ENCODE peak calls at places on chromosomes 2 and 18, in nine cellular contexts. A, P, F, N, G, Y, I, X and D are unnamed samples.

GRCh38 chr18:46156124-46156745 is 52.0 kb downstream of the HAUS1 start:
- DNase-seq in A (no peak), P (no peak), F (no peak), N (no peak), G (no peak), Y (no peak), I (no peak), X (no peak), D (no peak)

GRCh38 chr2:186546842-186547241 is 43.0 kb upstream of the ITGAV start:
- DNase-seq in A (no peak), P (no peak), F (no peak), N (no peak), G (peak), Y (no peak), I (peak), X (no peak), D (no peak)

GRCh38 chr18:10142496-10143160 is 228.8 kb downstream of the VAPA start:
- DNase-seq in A (no peak), P (no peak), F (no peak), N (peak), G (peak), Y (no peak), I (peak), X (no peak), D (no peak)

GRCh38 chr2:169232551-169233154 is 129.7 kb downstream of the LRP2 start:
- DNase-seq in A (peak), P (no peak), F (no peak), N (no peak), G (no peak), Y (peak), I (no peak), X (no peak), D (no peak)

GRCh38 chr2:226450141-226450540 is 349.5 kb downstream of the IRS1 start:
- DNase-seq in A (no peak), P (no peak), F (no peak), N (no peak), G (no peak), Y (no peak), I (peak), X (no peak), D (no peak)

GRCh38 chr18:76988015-76988826 is 144.4 kb downstream of the MBP start:
- DNase-seq in A (no peak), P (no peak), F (no peak), N (no peak), G (no peak), Y (no peak), I (peak), X (no peak), D (no peak)

GRCh38 chr2:171244970-171245782 is 84.5 kb upstream of the TLK1 start:
- DNase-seq in A (no peak), P (no peak), F (no peak), N (peak), G (peak), Y (no peak), I (peak), X (no peak), D (no peak)

GRCh38 chr18:73841661-73842060 is 306.0 kb downstream of the FBXO15 start:
- DNase-seq in A (no peak), P (no peak), F (no peak), N (no peak), G (no peak), Y (no peak), I (peak), X (no peak), D (no peak)

GRCh38 chr18:58148954-58149471 is 105.0 kb downstream of the NEDD4L start:
- DNase-seq in A (no peak), P (no peak), F (no peak), N (no peak), G (no peak), Y (peak), I (no peak), X (no peak), D (no peak)

GRCh38 chr2:231563378-231563961 is 29.2 kb upstream of the TEX44 start:
- DNase-seq in A (peak), P (peak), F (peak), N (peak), G (peak), Y (peak), I (peak), X (peak), D (peak)

GRCh38 chr2:207772081-207772843 is 2.6 kb upstream of the FZD5 start:
- DNase-seq in A (no peak), P (no peak), F (no peak), N (no peak), G (peak), Y (no peak), I (peak), X (peak), D (no peak)

GRCh38 chr2:152166633-152167032 is 8.9 kb downstream of the STAM2 start:
- DNase-seq in A (no peak), P (no peak), F (no peak), N (peak), G (peak), Y (no peak), I (peak), X (no peak), D (no peak)

GRCh38 chr2:29105375-29105774 is 9.8 kb upstream of the CLIP4 start:
- DNase-seq in A (no peak), P (no peak), F (no peak), N (no peak), G (no peak), Y (no peak), I (no peak), X (no peak), D (no peak)

GRCh38 chr2:33791625-33792024 is 192.5 kb upstream of the FAM98A start:
- DNase-seq in A (no peak), P (no peak), F (peak), N (peak), G (peak), Y (no peak), I (peak), X (no peak), D (peak)

GRCh38 chr2:4258563-4258962 is 555.2 kb downstream of the DCDC2C start:
- DNase-seq in A (no peak), P (no peak), F (no peak), N (no peak), G (peak), Y (no peak), I (no peak), X (no peak), D (no peak)

GRCh38 chr18:24567199-24567598 is 106.8 kb downstream of the HRH4 start:
- DNase-seq in A (no peak), P (peak), F (no peak), N (no peak), G (no peak), Y (no peak), I (peak), X (peak), D (peak)

GRCh38 chr2:148124271-148124670 is 103.4 kb downstream of the MBD5 start:
- DNase-seq in A (no peak), P (no peak), F (no peak), N (no peak), G (no peak), Y (no peak), I (no peak), X (no peak), D (no peak)

GRCh38 chr2:104321141-104321799 is 532.6 kb upstream of the POU3F3 start:
- DNase-seq in A (peak), P (no peak), F (no peak), N (no peak), G (no peak), Y (peak), I (no peak), X (no peak), D (no peak)

GRCh38 chr18:48132993-48133674 is 202.7 kb upstream of the SMAD2 start:
- DNase-seq in A (no peak), P (no peak), F (no peak), N (no peak), G (no peak), Y (no peak), I (no peak), X (no peak), D (no peak)